ENCODE peak calls at places on chromosome 3, in five cellular contexts. Q is HepG2, G is SK-N-SH, L is H1, O is T47D. C is an unnamed sample.

GRCh38 chr3:103499132-103499885 is 1064.5 kb downstream of the ZPLD1 start:
- DNase-seq in Q (no peak), G (no peak), L (no peak), O (no peak), C (no peak)

GRCh38 chr3:29335438-29335837 is 54.6 kb downstream of the RBMS3 start:
- DNase-seq in Q (no peak), G (peak), L (no peak), O (peak), C (peak)

GRCh38 chr3:94004301-94004910 is 24.0 kb downstream of the STX19 start:
- DNase-seq in Q (peak), G (peak), L (no peak), O (peak), C (peak)

GRCh38 chr3:69385033-69385722 is 710 bp downstream of the FRMD4B start:
- DNase-seq in Q (no peak), G (no peak), L (no peak), O (no peak), C (no peak)

GRCh38 chr3:77319711-77320110 is 279.8 kb downstream of the ROBO2 start:
- DNase-seq in Q (peak), G (peak), L (no peak), O (peak), C (no peak)

GRCh38 chr3:73459711-73460110 is 165.0 kb downstream of the PDZRN3 start:
- DNase-seq in Q (no peak), G (no peak), L (no peak), O (no peak), C (no peak)

GRCh38 chr3:144652573-144652972 is 681.0 kb downstream of the DIPK2A start:
- DNase-seq in Q (no peak), G (no peak), L (no peak), O (peak), C (no peak)

GRCh38 chr3:141561426-141562034 is 74.7 kb downstream of the RASA2 start:
- DNase-seq in Q (peak), G (peak), L (no peak), O (peak), C (peak)

GRCh38 chr3:16084887-16085286 is 89.6 kb upstream of the GALNT15 start:
- DNase-seq in Q (no peak), G (no peak), L (no peak), O (no peak), C (no peak)

GRCh38 chr3:66476852-66477381 is 23.9 kb downstream of the LRIG1 start:
- DNase-seq in Q (peak), G (no peak), L (no peak), O (peak), C (no peak)
- TF ChIP-seq JUND in Q (no peak), G (no peak), L (no peak), O (no peak), C (no peak)

GRCh38 chr3:193943200-193943599 is 192.7 kb upstream of the HES1 start:
- DNase-seq in Q (peak), G (no peak), L (no peak), O (no peak), C (no peak)
- TF ChIP-seq JUND in Q (no peak), G (no peak), L (no peak), O (no peak), C (no peak)

GRCh38 chr3:169243122-169243521 is 420.4 kb downstream of the MECOM start:
- DNase-seq in Q (no peak), G (no peak), L (no peak), O (no peak), C (no peak)

GRCh38 chr3:169243579-169243978 is 419.9 kb downstream of the MECOM start:
- DNase-seq in Q (no peak), G (no peak), L (no peak), O (no peak), C (no peak)

GRCh38 chr3:169245631-169246030 is 417.9 kb downstream of the MECOM start:
- DNase-seq in Q (no peak), G (no peak), L (no peak), O (no peak), C (no peak)

GRCh38 chr3:169246158-169246557 is 417.4 kb downstream of the MECOM start:
- DNase-seq in Q (no peak), G (no peak), L (no peak), O (no peak), C (no peak)

GRCh38 chr3:169244119-169244864 is 419.2 kb downstream of the MECOM start:
- DNase-seq in Q (no peak), G (peak), L (no peak), O (peak), C (no peak)
- TF ChIP-seq JUND in Q (no peak), G (no peak), L (no peak), O (no peak), C (no peak)

GRCh38 chr3:2099028-2099671 is 484 bp downstream of the CNTN4 start:
- DNase-seq in Q (no peak), G (peak), L (no peak), O (no peak), C (no peak)
- TF ChIP-seq JUND in Q (no peak), G (no peak), L (no peak), O (no peak), C (no peak)

DNA sequence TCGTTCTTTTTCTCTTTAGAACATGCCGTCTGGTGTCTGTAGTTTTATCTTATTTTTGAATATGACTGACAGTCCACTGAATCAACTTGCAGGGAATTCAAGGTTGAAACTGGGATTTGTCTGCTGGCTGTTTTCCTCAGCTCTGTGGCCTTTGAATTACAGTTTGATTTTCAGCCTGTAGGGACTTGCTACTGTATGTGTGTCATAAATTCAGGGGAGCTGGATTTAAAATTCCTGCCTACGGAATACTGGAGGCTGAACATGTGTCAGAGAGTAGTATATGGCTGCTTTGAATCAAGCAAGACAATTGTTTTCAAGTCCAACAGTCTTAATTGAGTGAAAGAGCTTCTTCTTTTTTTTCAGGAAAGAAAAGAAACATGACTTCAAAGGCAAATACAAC is 33.9 kb downstream of the RARB start:
- DNase-seq in Q (no peak), G (no peak), L (no peak), O (no peak), C (no peak)
- TF ChIP-seq JUND in Q (no peak), G (no peak), L (no peak), O (no peak), C (no peak)

GRCh38 chr3:134105876-134106556 is 76.3 kb upstream of the SLCO2A1 start:
- DNase-seq in Q (no peak), G (no peak), L (no peak), O (no peak), C (no peak)
- TF ChIP-seq JUND in Q (no peak), G (no peak), L (no peak), O (no peak), C (no peak)

GRCh38 chr3:190048831-190049541 is 71.7 kb downstream of the P3H2 start:
- DNase-seq in Q (no peak), G (peak), L (no peak), O (no peak), C (no peak)
- TF ChIP-seq JUND in Q (no peak), G (peak), L (no peak), O (no peak), C (no peak)